ENCODE peak calls at places on chromosomes 12 and 14, in eight cellular contexts. F is osteoblast, I is lower lobe of right lung, W is psoas muscle, T is GM23248, L is right cardiac atrium, D is IMR-90, Q is Karpas-422. X is an unnamed sample. For H3K4me1 and H3K27me3, the result is how much of the 10 kb centered on the place peaks cover.

GRCh38 chr12:108129017-108129812 is at the start of gene WSCD2:
- DNase-seq in F (peak), I (peak), W (peak), T (peak), L (peak), D (no peak), Q (no peak), X (peak)

GRCh38 chr14:94357166-94357565 is 31.2 kb downstream of the SERPINA1 start:
- DNase-seq in F (no peak), I (no peak), W (no peak), T (no peak), L (no peak), D (no peak), Q (no peak), X (no peak)

GRCh38 chr12:58408516-58408915 is 467.1 kb downstream of the ATP23 start:
- DNase-seq in F (no peak), I (no peak), W (no peak), T (peak), L (no peak), D (peak), Q (no peak), X (no peak)

GRCh38 chr12:48486261-48486660 is 4.0 kb downstream of the C12orf54 start:
- DNase-seq in F (no peak), I (no peak), W (no peak), T (no peak), L (no peak), D (no peak), Q (no peak), X (no peak)

GRCh38 chr14:93201155-93201704 is 5.6 kb downstream of the GON7 start:
- DNase-seq in F (no peak), I (no peak), W (no peak), T (no peak), L (no peak), D (no peak), Q (no peak), X (no peak)

GRCh38 chr12:90024261-90024660 is 315.6 kb upstream of the ATP2B1 start:
- DNase-seq in F (peak), I (no peak), W (no peak), T (peak), L (no peak), D (peak), Q (no peak), X (no peak)

GRCh38 chr12:117850048-117850447 is 118.7 kb downstream of the KSR2 start:
- DNase-seq in F (peak), I (no peak), W (no peak), T (peak), L (no peak), D (peak), Q (peak), X (peak)

GRCh38 chr14:69345402-69345801 is 52.7 kb downstream of the ERH start:
- DNase-seq in F (peak), I (no peak), W (no peak), T (no peak), L (no peak), D (no peak), Q (no peak), X (no peak)

GRCh38 chr12:19382111-19382526 is 57.2 kb upstream of the AEBP2 start:
- DNase-seq in F (peak), I (no peak), W (no peak), T (peak), L (no peak), D (peak), Q (no peak), X (peak)

GRCh38 chr14:95707327-95707726 is 6.6 kb downstream of the TCL1A start:
- DNase-seq in F (no peak), I (no peak), W (no peak), T (no peak), L (no peak), D (no peak), Q (no peak), X (no peak)
- H3K4me1 ChIP-seq in F (under half), I (under half), W (under half), T (under half), L (under half), D (under half), Q (under half), X (under half)

DNA sequence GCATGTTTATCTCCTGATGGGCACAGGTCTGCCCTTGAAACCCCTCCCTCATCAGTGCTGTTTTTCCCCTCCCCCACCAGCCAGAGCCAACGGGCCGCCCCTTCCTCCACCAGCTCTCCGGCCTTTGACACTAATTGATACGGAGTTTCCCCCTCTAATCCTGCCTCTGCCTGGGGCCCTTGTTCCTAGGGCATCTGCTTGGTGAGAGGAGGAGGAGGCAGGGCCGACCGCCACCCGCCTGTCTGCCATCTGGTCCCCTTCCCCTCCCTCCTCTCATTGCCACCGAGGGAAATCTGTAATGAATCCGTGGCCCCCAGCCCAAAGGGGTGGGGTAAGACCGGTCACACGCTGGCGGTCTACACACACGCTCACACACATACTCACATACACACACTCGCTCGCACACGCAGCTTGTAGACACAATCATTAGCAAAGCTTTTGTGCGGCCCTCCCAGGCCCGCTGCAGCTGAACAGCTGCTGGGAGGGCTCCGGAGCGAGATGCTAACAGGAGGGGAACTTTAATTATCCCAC is 27.4 kb downstream of the SRRM4 start:
- DNase-seq in F (no peak), I (no peak), W (no peak), T (no peak), L (no peak), D (no peak), Q (no peak), X (peak)
- H3K27ac ChIP-seq in F (no peak), I (no peak), W (no peak), T (no peak), L (no peak), D (no peak), Q (no peak), X (peak)

GRCh38 chr12:114481200-114481535 is 75.2 kb upstream of the TBX5 start:
- DNase-seq in F (peak), I (no peak), W (no peak), T (peak), L (no peak), D (no peak), Q (no peak), X (peak)
- H3K27me3 ChIP-seq in F (under half), I (half or more), W (half or more), T (under half), L (under half), D (under half), Q (under half), X (half or more)

DNA sequence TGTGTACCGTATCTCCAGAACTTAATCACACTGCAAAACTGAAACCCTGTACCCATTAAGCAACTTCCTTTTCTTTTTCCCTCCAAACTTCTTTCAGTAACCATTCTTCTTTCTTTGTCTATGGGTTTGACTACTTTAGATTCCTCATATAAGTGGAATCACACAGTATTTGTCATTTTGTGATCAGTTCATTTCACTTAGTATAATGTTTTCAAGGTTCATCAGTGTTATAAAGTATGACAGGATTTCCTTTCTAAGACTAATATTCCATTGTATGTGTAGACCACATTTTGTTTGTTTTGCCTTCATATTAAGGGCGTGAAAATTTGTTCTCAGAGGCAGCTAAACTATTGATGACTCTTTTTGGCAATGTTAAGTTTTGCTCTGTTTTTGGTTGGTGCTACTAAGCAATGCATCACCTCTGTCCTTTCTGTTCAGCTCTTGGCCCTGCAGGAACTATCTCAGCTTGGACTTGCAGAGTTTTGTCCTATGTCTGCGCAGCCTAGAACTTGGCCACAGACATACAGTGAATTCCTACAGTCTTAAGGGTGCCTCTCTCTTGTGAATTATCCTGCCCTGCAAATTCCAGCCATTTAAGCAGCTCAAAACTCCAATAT is 1.6 kb upstream of the KLRG1 start:
- DNase-seq in F (no peak), I (no peak), W (no peak), T (no peak), L (no peak), D (no peak), Q (no peak), X (no peak)
- H3K4me1 ChIP-seq in F (under half), I (under half), W (under half), T (under half), L (under half), D (under half), Q (under half), X (under half)

DNA sequence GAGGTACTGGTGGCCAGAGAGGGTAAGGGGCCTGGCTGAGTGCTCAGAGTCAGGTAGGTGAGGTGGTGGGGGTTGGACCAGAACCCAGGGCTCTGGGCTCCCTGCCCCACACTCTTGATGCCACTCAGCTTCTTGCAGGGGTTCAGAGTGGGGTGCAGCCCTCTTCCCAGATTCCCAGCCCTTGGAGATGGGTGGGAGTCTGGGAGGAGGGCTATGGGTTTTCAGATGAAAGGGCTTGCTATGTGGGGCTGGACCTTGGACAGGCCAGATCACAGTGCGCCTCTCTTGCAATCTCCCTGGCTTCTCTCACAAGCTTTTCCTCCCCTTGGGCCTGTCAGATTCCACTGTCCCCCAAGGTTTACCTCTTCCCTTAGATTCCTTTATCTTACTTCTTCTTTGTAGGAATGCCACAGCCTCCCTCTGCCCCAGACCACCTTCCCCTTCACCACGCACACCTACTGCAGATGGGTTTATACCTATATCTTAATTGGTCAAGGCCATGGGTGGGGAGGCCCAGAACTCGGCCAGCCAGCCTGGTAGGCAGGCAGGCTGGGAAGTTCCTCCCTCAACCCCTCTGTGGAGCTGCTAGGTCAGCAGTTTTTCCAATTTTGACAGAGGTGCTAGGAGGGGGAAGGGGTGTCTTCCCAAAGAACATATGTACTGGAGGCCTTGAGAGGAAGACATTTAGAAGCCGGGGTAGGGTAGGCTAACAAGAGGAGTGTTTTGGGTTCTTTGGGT is 1.3 kb downstream of the NYNRIN start:
- DNase-seq in F (no peak), I (no peak), W (no peak), T (no peak), L (no peak), D (no peak), Q (no peak), X (no peak)
- H3K27ac ChIP-seq in F (no peak), I (peak), W (no peak), T (no peak), L (peak), D (no peak), Q (no peak), X (no peak)

GRCh38 chr12:114665411-114666181 is 18.4 kb downstream of the TBX3 start:
- DNase-seq in F (peak), I (no peak), W (peak), T (no peak), L (no peak), D (no peak), Q (no peak), X (peak)
- H3K27me3 ChIP-seq in F (under half), I (half or more), W (half or more), T (under half), L (under half), D (under half), Q (under half), X (half or more)

GRCh38 chr14:64114166-64114565 is 180.0 kb downstream of the ESR2 start:
- DNase-seq in F (no peak), I (no peak), W (peak), T (no peak), L (no peak), D (peak), Q (peak), X (peak)

GRCh38 chr14:64115401-64115800 is 178.8 kb downstream of the ESR2 start:
- DNase-seq in F (no peak), I (no peak), W (no peak), T (no peak), L (no peak), D (no peak), Q (peak), X (no peak)

GRCh38 chr14:64112859-64113258 is 181.3 kb downstream of the ESR2 start:
- DNase-seq in F (no peak), I (no peak), W (peak), T (no peak), L (no peak), D (no peak), Q (no peak), X (no peak)

GRCh38 chr14:64114796-64115195 is 179.4 kb downstream of the ESR2 start:
- DNase-seq in F (no peak), I (no peak), W (no peak), T (no peak), L (no peak), D (no peak), Q (peak), X (no peak)

DNA sequence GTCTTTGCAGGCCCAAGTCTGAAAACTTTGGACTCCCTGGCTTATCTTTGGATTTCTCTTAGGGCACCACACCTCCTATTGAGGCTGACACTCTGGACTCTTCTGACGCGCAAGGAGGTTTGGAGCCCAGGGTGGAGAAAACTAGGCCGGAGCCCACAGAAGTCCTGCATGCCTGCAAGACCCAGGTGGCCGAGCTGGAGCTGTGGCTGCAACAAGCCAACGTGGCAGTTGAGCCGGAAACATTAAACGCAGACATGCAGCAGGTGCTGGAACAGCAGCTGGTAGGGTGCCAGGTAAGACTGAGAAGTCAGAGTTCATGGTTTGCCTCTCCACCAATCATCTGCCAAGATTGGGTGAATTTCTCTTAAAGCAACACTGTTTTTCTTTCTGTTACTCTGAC is 180.9 kb downstream of the ESR2 start:
- DNase-seq in F (no peak), I (no peak), W (peak), T (no peak), L (no peak), D (no peak), Q (no peak), X (no peak)
- H3K4me1 ChIP-seq in F (under half), I (under half), W (under half), T (under half), L (under half), D (under half), Q (half or more), X (under half)